ENCODE peak calls at places on chromosomes 5 and 9, in five cellular contexts. W is IMR-90, R is WERI-Rb-1, N is adrenal gland, L is mesenchymal stem cell. T is an unnamed sample.

GRCh38 chr9:114056527-114056926 is 21.6 kb downstream of the AMBP start:
- DNase-seq in W (no peak), R (no peak), N (no peak), L (no peak), T (no peak)

GRCh38 chr5:1246711-1247431 is 21.7 kb downstream of the SLC6A18 start:
- DNase-seq in W (no peak), R (no peak), N (peak; percentile 31), L (peak; percentile 5), T (no peak)

GRCh38 chr5:160009591-160009989 is 651 bp downstream of the TTC1 start:
- DNase-seq in W (no peak), R (no peak), N (no peak), L (no peak), T (no peak)

GRCh38 chr5:151719228-151719861 is 32.6 kb upstream of the SPARC start:
- DNase-seq in W (peak; percentile 50), R (peak; percentile 59), N (peak; percentile 81), L (no peak), T (no peak)

GRCh38 chr9:22790329-22790728 is 343.7 kb downstream of the DMRTA1 start:
- DNase-seq in W (no peak), R (no peak), N (no peak), L (no peak), T (no peak)

GRCh38 chr5:170112876-170113516 is 7.3 kb downstream of the FOXI1 start:
- DNase-seq in W (no peak), R (no peak), N (peak; percentile 4), L (no peak), T (no peak)

GRCh38 chr9:35790385-35791291 is 753 bp upstream of the NPR2 start:
- DNase-seq in W (peak; percentile 83), R (peak; percentile 88), N (peak; percentile 81), L (peak; percentile 88), T (peak; percentile 70)

GRCh38 chr9:20753761-20754160 is 69.7 kb downstream of the FOCAD start:
- DNase-seq in W (peak; percentile 2), R (no peak), N (no peak), L (no peak), T (peak; percentile 84)

GRCh38 chr9:121399126-121399882 is 29.3 kb upstream of the STOM start:
- DNase-seq in W (peak; percentile 51), R (peak; percentile 80), N (no peak), L (peak; percentile 9), T (peak; percentile 41)

GRCh38 chr9:112531666-112532282 is 45.1 kb downstream of the KIAA1958 start:
- DNase-seq in W (peak; percentile 43), R (no peak), N (no peak), L (peak; percentile 35), T (no peak)

GRCh38 chr5:11062379-11062778 is 301.3 kb upstream of the DAP start:
- DNase-seq in W (peak; percentile 2), R (no peak), N (no peak), L (peak; percentile 1), T (no peak)

GRCh38 chr5:159097461-159098284 is 2.0 kb downstream of the EBF1 start:
- DNase-seq in W (peak; percentile 25), R (no peak), N (no peak), L (peak; percentile 63), T (no peak)

GRCh38 chr5:129506092-129506491 is 46.0 kb downstream of the ADAMTS19 start:
- DNase-seq in W (peak; percentile 23), R (no peak), N (no peak), L (peak; percentile 70), T (peak; percentile 63)

GRCh38 chr5:151195622-151196021 is 28.3 kb downstream of the CCDC69 start:
- DNase-seq in W (no peak), R (no peak), N (peak; percentile 20), L (no peak), T (no peak)

GRCh38 chr5:23991406-23991805 is 484.0 kb downstream of the PRDM9 start:
- DNase-seq in W (no peak), R (no peak), N (no peak), L (no peak), T (no peak)

GRCh38 chr5:172117977-172118701 is 69.9 kb downstream of the STK10 start:
- DNase-seq in W (no peak), R (no peak), N (no peak), L (no peak), T (no peak)

GRCh38 chr5:86570427-86571083 is 47.2 kb upstream of the COX7C start:
- DNase-seq in W (no peak), R (no peak), N (no peak), L (no peak), T (no peak)

GRCh38 chr5:159680095-159680494 is 236.2 kb upstream of the ADRA1B start:
- DNase-seq in W (no peak), R (no peak), N (no peak), L (no peak), T (no peak)

GRCh38 chr9:114002986-114003740 is 74.9 kb downstream of the AMBP start:
- DNase-seq in W (no peak), R (no peak), N (no peak), L (peak; percentile 2), T (no peak)

GRCh38 chr5:144582046-144582445 is 411.4 kb downstream of the KCTD16 start:
- DNase-seq in W (no peak), R (no peak), N (no peak), L (no peak), T (peak; percentile 97)

GRCh38 chr9:16120727-16121126 is 567.9 kb downstream of the CCDC171 start:
- DNase-seq in W (no peak), R (no peak), N (no peak), L (no peak), T (no peak)

GRCh38 chr5:136743052-136743451 is 377.7 kb upstream of the TRPC7 start:
- DNase-seq in W (no peak), R (no peak), N (no peak), L (no peak), T (no peak)

GRCh38 chr9:127180457-127181314 is 58.3 kb upstream of the ANGPTL2 start:
- DNase-seq in W (no peak), R (peak; percentile 4), N (peak; percentile 17), L (no peak), T (no peak)

GRCh38 chr9:35563791-35564197 is 41.3 kb upstream of the TESK1 start:
- DNase-seq in W (no peak), R (peak; percentile 40), N (peak; percentile 87), L (no peak), T (no peak)

GRCh38 chr9:117081641-117082317 is 333.1 kb downstream of the ASTN2 start:
- DNase-seq in W (no peak), R (no peak), N (no peak), L (no peak), T (no peak)

GRCh38 chr5:169065400-169065799 is 235.5 kb downstream of the SLIT3 start:
- DNase-seq in W (no peak), R (no peak), N (peak; percentile 36), L (no peak), T (no peak)
- H3K27me3 ChIP-seq in W (no peaks in the 10 kb centered on the region), R (peaks cover 72% of the 10 kb centered on the region), N (no peaks in the 10 kb centered on the region), L (peaks cover 10% of the 10 kb centered on the region), T (no peaks in the 10 kb centered on the region)

GRCh38 chr9:90309809-90310522 is 332.7 kb downstream of the DIRAS2 start:
- DNase-seq in W (no peak), R (no peak), N (no peak), L (no peak), T (no peak)

GRCh38 chr9:90307177-90307833 is 335.3 kb downstream of the DIRAS2 start:
- DNase-seq in W (no peak), R (no peak), N (no peak), L (no peak), T (no peak)

GRCh38 chr9:90308746-90309145 is 333.9 kb downstream of the DIRAS2 start:
- DNase-seq in W (no peak), R (no peak), N (no peak), L (no peak), T (no peak)

GRCh38 chr9:90310523-90310879 is 332.1 kb downstream of the DIRAS2 start:
- DNase-seq in W (no peak), R (no peak), N (no peak), L (no peak), T (no peak)

DNA sequence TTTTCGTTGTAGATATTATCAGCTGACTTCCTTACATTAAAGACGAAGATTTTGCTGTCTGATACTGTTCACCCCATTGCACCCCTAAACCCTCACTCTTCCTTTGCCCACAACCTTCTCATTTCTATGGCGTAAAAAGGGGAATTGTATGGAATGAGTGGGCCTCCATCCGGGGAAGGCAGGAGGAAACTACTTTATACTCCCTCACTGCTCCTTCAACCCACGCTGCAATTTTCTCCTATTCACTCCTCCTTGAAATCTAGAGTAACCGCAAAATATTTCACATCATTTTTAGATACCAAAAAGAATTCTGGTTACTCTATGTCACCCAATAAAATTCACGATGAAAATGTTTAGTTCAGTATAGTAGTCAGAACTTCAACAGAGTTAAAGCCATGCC is 330.8 kb downstream of the DIRAS2 start:
- DNase-seq in W (no peak), R (no peak), N (no peak), L (no peak), T (no peak)
- H3K27me3 ChIP-seq in W (no peaks in the 10 kb centered on the region), R (no peaks in the 10 kb centered on the region), N (no peaks in the 10 kb centered on the region), L (no peaks in the 10 kb centered on the region), T (no peaks in the 10 kb centered on the region)

GRCh38 chr5:173920866-173921265 is 32.7 kb downstream of the CPEB4 start:
- DNase-seq in W (peak; percentile 21), R (no peak), N (no peak), L (no peak), T (no peak)
- H3K27me3 ChIP-seq in W (no peaks in the 10 kb centered on the region), R (no peaks in the 10 kb centered on the region), N (no peaks in the 10 kb centered on the region), L (no peaks in the 10 kb centered on the region), T (no peaks in the 10 kb centered on the region)

DNA sequence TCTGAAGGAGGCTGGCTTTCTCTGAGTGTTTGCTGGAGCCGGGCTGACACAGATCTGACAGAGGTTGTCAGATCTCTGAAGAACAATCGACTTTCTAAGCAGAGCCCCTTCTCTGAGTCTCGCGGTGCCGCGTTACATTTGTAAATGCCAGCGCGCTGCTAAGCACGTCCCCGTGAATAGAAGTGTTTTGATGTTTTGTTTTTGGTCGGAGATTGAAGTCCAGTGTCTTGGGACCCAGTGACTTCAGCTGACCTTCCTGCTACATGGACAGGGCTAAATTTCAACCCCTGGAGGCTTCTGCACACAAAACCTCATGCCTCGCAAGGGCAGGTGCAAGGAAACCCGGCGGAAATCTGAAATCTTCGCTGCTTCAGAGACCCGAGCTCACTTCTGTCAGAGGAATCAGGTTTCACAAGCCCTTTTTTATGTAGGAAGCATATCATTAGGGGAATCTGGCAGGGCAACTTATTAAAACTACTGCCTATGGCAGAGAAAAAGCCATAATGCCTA is 27.2 kb downstream of the NEUROG1 start:
- DNase-seq in W (no peak), R (no peak), N (no peak), L (no peak), T (no peak)
- H3K27me3 ChIP-seq in W (peaks cover 39% of the 10 kb centered on the region), R (no peaks in the 10 kb centered on the region), N (peaks cover 18% of the 10 kb centered on the region), L (peaks cover 55% of the 10 kb centered on the region), T (peaks cover 3% of the 10 kb centered on the region)

GRCh38 chr9:69660304-69660703 is 11.9 kb downstream of the APBA1 start:
- DNase-seq in W (no peak), R (no peak), N (no peak), L (peak; percentile 15), T (no peak)
- H3K27me3 ChIP-seq in W (no peaks in the 10 kb centered on the region), R (no peaks in the 10 kb centered on the region), N (no peaks in the 10 kb centered on the region), L (no peaks in the 10 kb centered on the region), T (peaks cover 2% of the 10 kb centered on the region)

GRCh38 chr5:176816043-176816745 is 5.8 kb downstream of the UNC5A start:
- DNase-seq in W (no peak), R (no peak), N (no peak), L (no peak), T (no peak)

GRCh38 chr5:176814313-176814685 is 3.9 kb downstream of the UNC5A start:
- DNase-seq in W (no peak), R (no peak), N (no peak), L (no peak), T (no peak)

GRCh38 chr5:176816791-176817272 is 6.5 kb downstream of the UNC5A start:
- DNase-seq in W (no peak), R (peak; percentile 15), N (no peak), L (no peak), T (no peak)

GRCh38 chr5:176813587-176814312 is 3.4 kb downstream of the UNC5A start:
- DNase-seq in W (no peak), R (no peak), N (no peak), L (no peak), T (no peak)

GRCh38 chr5:176814836-176815438 is 4.6 kb downstream of the UNC5A start:
- DNase-seq in W (no peak), R (no peak), N (no peak), L (no peak), T (no peak)
- H3K27me3 ChIP-seq in W (peaks cover 81% of the 10 kb centered on the region), R (no peaks in the 10 kb centered on the region), N (peaks cover 65% of the 10 kb centered on the region), L (no peaks in the 10 kb centered on the region), T (peaks cover 20% of the 10 kb centered on the region)

T was measured in bronchial epithelial cell.